ENCODE peak calls at places on chromosomes 6 and 20, in four cellular contexts. Z is activated CD4-positive, alpha-beta T cell treated with anti-CD3 and anti-CD28 coated beads, Interleukin-2, amount 50 U/mL, for 1 hour; T is left kidney; K is ELR. D is an unnamed sample.
A peak's percentile ranks its signal among the peaks of the same experiment; 100 is the strongest.

GRCh38 chr6:156169361-156169760 is 607.8 kb upstream of the ARID1B start:
- DNase-seq in T (no peak), Z (no peak), K (no peak), D (no peak)

GRCh38 chr20:57089701-57090144 is 176.7 kb downstream of the BMP7 start:
- DNase-seq in K (peak; percentile 66), T (peak; percentile 90), Z (peak; percentile 57), D (peak; percentile 29)

GRCh38 chr6:139371421-139372253 is 2.8 kb downstream of the CITED2 start:
- DNase-seq in Z (no peak), K (peak; percentile 24), T (peak; percentile 33), D (no peak)

GRCh38 chr6:1757133-1757532 is 147.4 kb downstream of the FOXC1 start:
- DNase-seq in K (no peak), T (peak; percentile 62), Z (no peak), D (no peak)

GRCh38 chr6:41939091-41939847 is 2.3 kb downstream of the CCND3 start:
- DNase-seq in T (peak; percentile 32), K (peak; percentile 49), Z (peak; percentile 2), D (no peak)

GRCh38 chr6:111900731-111901130 is 27.5 kb upstream of the FYN start:
- DNase-seq in T (no peak), Z (no peak), K (no peak), D (no peak)

GRCh38 chr6:29758761-29759160 is 35.5 kb downstream of the HLA-F start:
- DNase-seq in T (peak; percentile 9), Z (no peak), K (no peak), D (no peak)

GRCh38 chr6:25202505-25202904 is 76.7 kb upstream of the CARMIL1 start:
- DNase-seq in T (no peak), Z (no peak), K (peak; percentile 31), D (no peak)

GRCh38 chr6:34459899-34460593 is 5.8 kb upstream of the PACSIN1 start:
- DNase-seq in K (peak; percentile 71), Z (peak; percentile 38), T (peak; percentile 68), D (peak; percentile 55)

GRCh38 chr6:170134077-170135040 is 156.5 kb downstream of the DLL1 start:
- DNase-seq in Z (no peak), K (no peak), T (no peak), D (peak; percentile 2)

GRCh38 chr6:36491378-36491965 is 48.7 kb downstream of the KCTD20 start:
- DNase-seq in Z (no peak), T (peak; percentile 15), K (peak; percentile 5), D (no peak)

GRCh38 chr20:44491635-44492395 is 16.1 kb downstream of the TTPAL start:
- DNase-seq in Z (no peak), T (no peak), K (peak; percentile 67), D (peak; percentile 46)

GRCh38 chr20:36217226-36217625 is 19.1 kb upstream of the AAR2 start:
- DNase-seq in T (no peak), K (peak; percentile 43), Z (no peak), D (no peak)

GRCh38 chr6:134041093-134041492 is 11.3 kb downstream of the SLC2A12 start:
- DNase-seq in T (peak; percentile 33), Z (no peak), K (peak; percentile 59), D (no peak)

GRCh38 chr6:69578366-69578890 is 218.4 kb downstream of the LMBRD1 start:
- DNase-seq in T (no peak), Z (no peak), K (no peak), D (no peak)

GRCh38 chr6:155174576-155175174 is 89.1 kb upstream of the CLDN20 start:
- DNase-seq in T (peak; percentile 95), K (peak; percentile 86), Z (peak; percentile 50), D (peak; percentile 42)

GRCh38 chr20:64242003-64242796 is 13.3 kb upstream of the PCMTD2 start:
- DNase-seq in K (no peak), Z (no peak), T (no peak), D (no peak)

GRCh38 chr6:69022991-69023390 is 387.9 kb downstream of the ADGRB3 start:
- DNase-seq in T (no peak), K (peak; percentile 96), Z (no peak), D (no peak)

GRCh38 chr6:81689580-81689979 is 62.9 kb downstream of the TENT5A start:
- DNase-seq in T (no peak), Z (no peak), K (no peak), D (no peak)

GRCh38 chr20:61697666-61698597 is 367.7 kb downstream of the TAF4 start:
- DNase-seq in T (no peak), Z (no peak), K (no peak), D (no peak)

GRCh38 chr20:41168281-41169183 is 31.2 kb downstream of the PLCG1 start:
- DNase-seq in Z (no peak), K (no peak), T (no peak), D (no peak)

GRCh38 chr6:3252369-3252768 is 6.4 kb upstream of the PSMG4 start:
- DNase-seq in Z (no peak), T (peak; percentile 33), K (peak; percentile 49), D (no peak)

GRCh38 chr6:43060034-43060754 is 763 bp downstream of the KLC4 start:
- DNase-seq in K (no peak), Z (no peak), T (peak; percentile 64), D (no peak)

GRCh38 chr6:53960311-53960710 is 150.9 kb upstream of the MLIP start:
- DNase-seq in Z (no peak), T (no peak), K (peak; percentile 67), D (no peak)

GRCh38 chr6:77764364-77764763 is 111.5 kb downstream of the MEI4 start:
- DNase-seq in Z (no peak), K (no peak), T (no peak), D (no peak)

GRCh38 chr6:98576811-98577210 is 257.6 kb upstream of the POU3F2 start:
- DNase-seq in K (no peak), T (no peak), Z (no peak), D (no peak)

GRCh38 chr6:126341126-126341525 is 1.2 kb downstream of the CENPW start:
- DNase-seq in T (no peak), K (peak; percentile 22), Z (no peak), D (no peak)

GRCh38 chr6:53067799-53068442 is 2.7 kb downstream of the FBXO9 start:
- DNase-seq in K (no peak), Z (no peak), T (no peak), D (no peak)

GRCh38 chr20:49676581-49677291 is 36.9 kb downstream of the B4GALT5 start:
- DNase-seq in Z (peak; percentile 14), K (peak; percentile 86), T (no peak), D (peak; percentile 46)

GRCh38 chr6:32819729-32820128 is 2.9 kb upstream of the HLA-DOB start:
- DNase-seq in K (peak; percentile 77), T (peak; percentile 21), Z (no peak), D (no peak)

GRCh38 chr6:167932468-167933276 is 64.8 kb upstream of the KIF25 start:
- DNase-seq in Z (no peak), T (peak; percentile 73), K (no peak), D (no peak)

GRCh38 chr20:2745060-2745910 is 52.7 kb downstream of the EBF4 start:
- DNase-seq in T (no peak), Z (no peak), K (no peak), D (no peak)

GRCh38 chr6:92779758-92780157 is 639.6 kb downstream of the EPHA7 start:
- DNase-seq in Z (no peak), K (no peak), T (peak; percentile 60), D (no peak)

GRCh38 chr20:46746972-46747371 is 37.5 kb downstream of the SLC2A10 start:
- DNase-seq in T (no peak), K (peak; percentile 68), Z (no peak), D (no peak)